ENCODE peak calls at places on chromosomes 7 and 10, in six cellular contexts. D is NCI-H1092 treated with DMSO at 0.1 percent for 48 hours; U is activated naive CD4-positive, alpha-beta T cell treated with anti-CD3 and anti-CD28 coated beads, Interleukin-2, amount 10 ng/mL, durations not matched to agents 7 days and 5 days; T is foreskin fibroblast; H is DMS53; M is iPS-NIHi11. R is an unnamed sample.

GRCh38 chr7:38855389-38855788 is 53.6 kb downstream of the VPS41 start:
- DNase-seq in H (no peak), U (no peak), M (no peak), D (no peak), T (no peak), R (no peak)

GRCh38 chr10:4337581-4337980 is 488.4 kb upstream of the AKR1E2 start:
- DNase-seq in H (no peak), U (no peak), T (no peak), D (no peak), M (no peak), R (no peak)

GRCh38 chr10:18886102-18886501 is 162.5 kb upstream of the MALRD1 start:
- DNase-seq in U (no peak), T (no peak), M (no peak), D (no peak), H (no peak), R (no peak)

GRCh38 chr7:750111-750905 is 23.2 kb upstream of the PRKAR1B start:
- DNase-seq in M (no peak), U (no peak), D (no peak), H (no peak), T (no peak), R (no peak)

GRCh38 chr7:44724276-44724675 is 24.4 kb upstream of the ZMIZ2 start:
- DNase-seq in T (no peak), M (no peak), U (no peak), D (no peak), H (no peak), R (no peak)

GRCh38 chr7:136698231-136698630 is 170.2 kb upstream of the CHRM2 start:
- DNase-seq in H (no peak), D (no peak), T (no peak), U (no peak), M (no peak), R (no peak)

GRCh38 chr10:21720090-21720489 is 186.1 kb downstream of the MLLT10 start:
- DNase-seq in U (no peak), M (no peak), H (no peak), T (no peak), D (no peak), R (no peak)

GRCh38 chr7:50793115-50793946 is 10.6 kb upstream of the GRB10 start:
- DNase-seq in M (peak; percentile 86), T (peak; percentile 53), D (no peak), U (peak; percentile 63), H (peak; percentile 80), R (peak; percentile 90)

GRCh38 chr7:66583696-66584095 is 45.0 kb upstream of the KCTD7 start:
- DNase-seq in M (no peak), T (no peak), D (no peak), U (no peak), H (no peak), R (no peak)

GRCh38 chr7:132551928-132552327 is 24.3 kb downstream of the PLXNA4 start:
- DNase-seq in D (no peak), H (no peak), U (no peak), T (no peak), M (no peak), R (no peak)

GRCh38 chr10:93580824-93581223 is 14.4 kb downstream of the FFAR4 start:
- DNase-seq in U (no peak), H (peak; percentile 36), D (peak; percentile 2), T (peak; percentile 10), M (peak; percentile 61), R (no peak)

GRCh38 chr7:107687656-107688055 is 27.0 kb downstream of the SLC26A4 start:
- DNase-seq in T (peak; percentile 54), U (no peak), D (no peak), M (no peak), H (no peak), R (no peak)

R was measured in AG08396.